ENCODE peak calls at places on chromosomes 2 and 18, in six cellular contexts. P is dorsolateral prefrontal cortex, T is cardiac fibroblast, A is right atrium auricular region, M is mesothelial cell of epicardium, I is HCT116. U is an unnamed sample.

GRCh38 chr2:220277445-220277960 is 650.1 kb downstream of the SLC4A3 start:
- DNase-seq in M (no peak), T (peak; percentile 87), A (peak; percentile 79), P (no peak), I (no peak), U (no peak)

GRCh38 chr2:12081481-12082210 is 335.2 kb downstream of the LPIN1 start:
- DNase-seq in T (no peak), M (no peak), I (no peak), P (no peak), A (no peak), U (no peak)

GRCh38 chr2:236685979-236686520 is 116.4 kb downstream of the ACKR3 start:
- DNase-seq in A (no peak), M (no peak), P (no peak), T (no peak), I (no peak), U (no peak)

GRCh38 chr2:168814939-168815907 is 12.8 kb downstream of the NOSTRIN start:
- DNase-seq in M (no peak), P (no peak), T (peak; percentile 29), I (no peak), A (no peak), U (no peak)

GRCh38 chr2:27638023-27638637 is 9.3 kb downstream of the GPN1 start:
- DNase-seq in P (no peak), T (no peak), A (no peak), I (no peak), M (no peak), U (no peak)

GRCh38 chr2:121735520-121736074 is 1.1 kb downstream of the NIFK start:
- DNase-seq in M (no peak), P (no peak), I (no peak), A (no peak), T (peak; percentile 36), U (no peak)

GRCh38 chr2:95389256-95390119 is 13.0 kb upstream of the FAHD2A start:
- DNase-seq in I (peak; percentile 18), P (no peak), A (peak; percentile 69), M (no peak), T (peak; percentile 77), U (no peak)

GRCh38 chr2:42784204-42784880 is 8.0 kb downstream of the HAAO start:
- DNase-seq in T (no peak), M (no peak), A (no peak), I (no peak), P (no peak), U (no peak)

GRCh38 chr2:207423886-207424285 is 105.9 kb upstream of the CREB1 start:
- DNase-seq in I (no peak), T (peak; percentile 67), M (no peak), P (no peak), A (no peak), U (peak; percentile 61)

GRCh38 chr2:217098435-217098834 is 238.6 kb upstream of the TNP1 start:
- DNase-seq in I (no peak), M (no peak), A (no peak), P (no peak), T (no peak), U (no peak)

GRCh38 chr2:226673314-226673723 is 126.3 kb downstream of the IRS1 start:
- DNase-seq in P (no peak), A (no peak), T (peak; percentile 92), M (no peak), I (peak; percentile 98), U (no peak)

GRCh38 chr2:84856785-84857184 is 24.1 kb downstream of the TRABD2A start:
- DNase-seq in A (no peak), I (no peak), M (no peak), T (no peak), P (no peak), U (no peak)

GRCh38 chr2:228545041-228545440 is 363.6 kb upstream of the SPHKAP start:
- DNase-seq in A (no peak), P (no peak), T (peak; percentile 39), I (no peak), M (no peak), U (no peak)

GRCh38 chr2:31060397-31060796 is 77.8 kb downstream of the GALNT14 start:
- DNase-seq in T (no peak), P (no peak), A (peak; percentile 44), I (no peak), M (no peak), U (no peak)

GRCh38 chr2:147045113-147045512 is 799.7 kb upstream of the ACVR2A start:
- DNase-seq in A (peak; percentile 59), I (peak; percentile 26), M (no peak), T (peak; percentile 76), P (no peak), U (no peak)

GRCh38 chr2:88932677-88933076 is 241.2 kb downstream of the RPIA start:
- DNase-seq in M (no peak), A (no peak), I (no peak), P (no peak), T (no peak), U (no peak)

GRCh38 chr2:197296861-197297260 is 13.7 kb downstream of the ANKRD44 start:
- DNase-seq in T (no peak), A (no peak), I (no peak), P (no peak), M (no peak), U (no peak)

GRCh38 chr18:23596183-23596582 is 9.9 kb upstream of the NPC1 start:
- DNase-seq in A (no peak), T (no peak), P (no peak), I (no peak), M (no peak), U (no peak)

GRCh38 chr2:7118606-7119503 is 201.6 kb downstream of the RNF144A start:
- DNase-seq in T (peak; percentile 34), P (no peak), A (no peak), I (no peak), M (no peak), U (no peak)

GRCh38 chr2:231181848-231182247 is 16.6 kb upstream of the ARMC9 start:
- DNase-seq in I (no peak), T (peak; percentile 63), P (no peak), M (no peak), A (peak; percentile 89), U (no peak)

GRCh38 chr2:110770696-110771425 is 38.5 kb downstream of the ACOXL start:
- DNase-seq in I (no peak), T (peak; percentile 34), A (no peak), M (no peak), P (no peak), U (no peak)

GRCh38 chr18:7870855-7871254 is 303.7 kb downstream of the PTPRM start:
- DNase-seq in M (no peak), T (peak; percentile 56), P (no peak), I (no peak), A (no peak), U (no peak)

GRCh38 chr2:42095923-42096408 is 48.1 kb downstream of the PKDCC start:
- DNase-seq in P (peak; percentile 75), A (peak; percentile 84), I (peak; percentile 48), T (peak; percentile 88), M (no peak), U (peak; percentile 68)

GRCh38 chr2:130851624-130852382 is 15.1 kb downstream of the ARHGEF4 start:
- DNase-seq in A (no peak), T (no peak), M (no peak), P (no peak), I (no peak), U (no peak)

GRCh38 chr2:11870064-11870463 is 123.6 kb downstream of the LPIN1 start:
- DNase-seq in M (no peak), T (no peak), I (no peak), P (no peak), A (no peak), U (no peak)

GRCh38 chr18:23998811-23999210 is 15.7 kb upstream of the TTC39C start:
- DNase-seq in P (no peak), I (peak; percentile 23), A (no peak), M (no peak), T (no peak), U (no peak)

GRCh38 chr2:219221956-219222518 is 3.3 kb upstream of the ABCB6 start:
- DNase-seq in M (no peak), P (no peak), A (no peak), I (no peak), T (no peak), U (no peak)

GRCh38 chr2:39119732-39120520 is 925 bp downstream of the SOS1 start:
- DNase-seq in M (peak; percentile 37), I (no peak), P (no peak), T (peak; percentile 64), A (no peak), U (peak; percentile 64)
- TF ChIP-seq CTCF in M (no peak), I (no peak), P (peak; percentile 50), T (no peak), A (peak; percentile 17), U (peak; percentile 20)

DNA sequence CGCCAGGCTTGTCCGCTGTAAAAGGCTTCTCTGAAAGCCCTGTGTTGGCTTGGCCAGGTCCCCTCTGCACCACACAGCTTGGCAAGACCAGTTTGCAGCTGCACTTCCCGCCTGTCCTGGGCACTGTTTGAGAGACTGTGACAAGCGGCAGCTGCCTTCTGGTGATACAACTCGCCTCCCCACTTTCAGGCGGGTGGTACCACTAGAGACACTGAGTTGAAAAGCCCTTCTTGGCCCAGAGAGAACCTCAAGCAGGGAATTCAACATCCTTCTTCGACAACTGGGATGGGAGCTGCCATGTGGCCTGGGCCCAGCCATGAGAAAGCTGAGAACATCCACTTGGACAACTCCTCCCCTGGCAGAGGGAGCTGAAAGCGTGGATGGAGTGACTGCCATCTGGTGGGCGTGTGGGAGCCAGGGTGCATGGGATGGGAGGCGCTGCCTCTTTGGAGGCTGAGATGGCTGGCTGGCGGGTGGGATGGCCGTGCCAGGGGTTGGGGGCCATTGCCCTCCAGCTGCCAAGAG is 125.5 kb upstream of the REV1 start:
- DNase-seq in P (peak; percentile 72), I (peak; percentile 21), T (no peak), A (no peak), M (no peak), U (no peak)
- TF ChIP-seq CTCF in P (peak; percentile 43), I (peak; percentile 9), T (no peak), A (no peak), M (no peak), U (no peak)

GRCh38 chr2:240579771-240580614 is 6.5 kb upstream of the CAPN10 start:
- DNase-seq in P (no peak), I (peak; percentile 77), A (peak; percentile 89), M (no peak), T (peak; percentile 94), U (no peak)
- TF ChIP-seq CTCF in P (no peak), I (no peak), A (no peak), M (no peak), T (no peak), U (no peak)

GRCh38 chr2:53265900-53266299 is 501.7 kb upstream of the CHAC2 start:
- DNase-seq in P (no peak), M (no peak), T (no peak), I (no peak), A (no peak), U (no peak)

GRCh38 chr2:53268626-53269025 is 499.0 kb upstream of the CHAC2 start:
- DNase-seq in A (no peak), M (no peak), T (no peak), P (no peak), I (no peak), U (no peak)

DNA sequence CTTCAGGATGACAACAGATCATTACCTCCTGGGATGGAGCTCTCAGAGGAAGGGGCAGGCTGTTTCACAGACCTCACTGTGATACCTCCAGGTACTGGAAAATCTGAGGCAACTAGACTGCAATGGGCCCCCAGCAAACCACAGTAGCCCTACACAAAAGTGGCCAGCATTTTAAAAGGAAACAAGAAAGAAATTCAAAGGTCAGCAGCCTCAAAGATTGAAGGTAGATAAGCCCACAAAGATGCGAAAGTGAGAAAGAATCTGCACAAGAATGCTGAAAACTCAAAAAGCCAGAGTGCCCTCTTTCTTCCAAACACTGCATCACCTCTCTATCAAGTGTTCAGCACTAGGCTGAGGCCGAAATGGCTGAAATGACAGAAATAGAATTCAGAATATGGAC is 499.5 kb upstream of the CHAC2 start:
- DNase-seq in T (no peak), A (no peak), I (no peak), M (no peak), P (no peak), U (no peak)
- TF ChIP-seq CTCF in T (no peak), A (no peak), I (no peak), M (no peak), P (no peak), U (no peak)

U was measured in natural killer cell.